ENCODE peak calls at places on chromosome 9, in five cellular contexts. O, B, V, H and N are unnamed samples.

GRCh38 chr9:107337676-107338590 is 54.9 kb downstream of the RAD23B start:
- DNase-seq in O (no peak), B (peak), V (no peak), H (no peak), N (no peak)

GRCh38 chr9:114919611-114920010 is 10.8 kb downstream of the TNFSF8 start:
- DNase-seq in O (no peak), B (no peak), V (no peak), H (no peak), N (no peak)

GRCh38 chr9:116741742-116742141 is 54.6 kb downstream of the TRIM32 start:
- DNase-seq in O (no peak), B (no peak), V (no peak), H (no peak), N (no peak)

GRCh38 chr9:120868339-120868675 is 8.7 kb downstream of the PHF19 start:
- DNase-seq in O (no peak), B (no peak), V (no peak), H (no peak), N (no peak)

GRCh38 chr9:68575821-68576220 is 35.1 kb upstream of the TMEM252 start:
- DNase-seq in O (no peak), B (no peak), V (no peak), H (no peak), N (no peak)

GRCh38 chr9:116656535-116656934 is 30.6 kb upstream of the TRIM32 start:
- DNase-seq in O (no peak), B (no peak), V (no peak), H (no peak), N (no peak)

GRCh38 chr9:130499804-130500263 is 55.1 kb downstream of the ASS1 start:
- DNase-seq in O (no peak), B (no peak), V (no peak), H (no peak), N (no peak)

GRCh38 chr9:11457809-11458785 is 845.3 kb upstream of the PTPRD start:
- DNase-seq in O (no peak), B (no peak), V (no peak), H (no peak), N (no peak)

GRCh38 chr9:135632823-135633222 is 6.5 kb downstream of the GLT6D1 start:
- DNase-seq in O (no peak), B (no peak), V (no peak), H (no peak), N (no peak)

GRCh38 chr9:18665947-18666346 is 192.0 kb downstream of the ADAMTSL1 start:
- DNase-seq in O (no peak), B (no peak), V (no peak), H (no peak), N (no peak)
- H3K27ac ChIP-seq in O (no peak), B (no peak), V (no peak), H (no peak), N (no peak)

GRCh38 chr9:108552459-108553040 is 303.2 kb downstream of the ACTL7B start:
- DNase-seq in O (no peak), B (no peak), V (no peak), H (no peak), N (no peak)
- H3K27ac ChIP-seq in O (no peak), B (no peak), V (peak), H (no peak), N (no peak)

GRCh38 chr9:35236692-35237091 is 74.9 kb downstream of the UNC13B start:
- DNase-seq in O (no peak), B (no peak), V (no peak), H (no peak), N (no peak)
- H3K27ac ChIP-seq in O (no peak), B (no peak), V (no peak), H (no peak), N (no peak)

DNA sequence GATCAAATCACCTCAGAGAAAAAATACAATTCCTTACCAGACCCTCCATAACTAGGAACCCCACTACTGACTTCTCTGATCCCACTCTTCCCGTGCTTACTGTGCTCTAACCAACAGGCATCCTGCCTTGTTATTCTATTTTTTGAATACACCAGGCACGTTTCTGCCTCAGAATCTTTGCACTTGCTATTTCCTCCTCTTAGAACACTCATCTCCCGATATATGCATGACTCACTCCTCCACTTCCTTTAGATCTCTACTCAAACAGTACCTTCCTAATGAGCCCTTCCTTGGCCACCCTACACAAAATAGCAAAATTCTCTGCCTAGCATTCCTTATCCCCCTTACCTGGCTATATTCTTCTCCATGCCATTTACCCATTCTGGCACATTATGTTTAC is 43.9 kb downstream of the MAPKAP1 start:
- DNase-seq in O (no peak), B (no peak), V (no peak), H (no peak), N (no peak)
- H3K27ac ChIP-seq in O (no peak), B (no peak), V (no peak), H (no peak), N (no peak)

DNA sequence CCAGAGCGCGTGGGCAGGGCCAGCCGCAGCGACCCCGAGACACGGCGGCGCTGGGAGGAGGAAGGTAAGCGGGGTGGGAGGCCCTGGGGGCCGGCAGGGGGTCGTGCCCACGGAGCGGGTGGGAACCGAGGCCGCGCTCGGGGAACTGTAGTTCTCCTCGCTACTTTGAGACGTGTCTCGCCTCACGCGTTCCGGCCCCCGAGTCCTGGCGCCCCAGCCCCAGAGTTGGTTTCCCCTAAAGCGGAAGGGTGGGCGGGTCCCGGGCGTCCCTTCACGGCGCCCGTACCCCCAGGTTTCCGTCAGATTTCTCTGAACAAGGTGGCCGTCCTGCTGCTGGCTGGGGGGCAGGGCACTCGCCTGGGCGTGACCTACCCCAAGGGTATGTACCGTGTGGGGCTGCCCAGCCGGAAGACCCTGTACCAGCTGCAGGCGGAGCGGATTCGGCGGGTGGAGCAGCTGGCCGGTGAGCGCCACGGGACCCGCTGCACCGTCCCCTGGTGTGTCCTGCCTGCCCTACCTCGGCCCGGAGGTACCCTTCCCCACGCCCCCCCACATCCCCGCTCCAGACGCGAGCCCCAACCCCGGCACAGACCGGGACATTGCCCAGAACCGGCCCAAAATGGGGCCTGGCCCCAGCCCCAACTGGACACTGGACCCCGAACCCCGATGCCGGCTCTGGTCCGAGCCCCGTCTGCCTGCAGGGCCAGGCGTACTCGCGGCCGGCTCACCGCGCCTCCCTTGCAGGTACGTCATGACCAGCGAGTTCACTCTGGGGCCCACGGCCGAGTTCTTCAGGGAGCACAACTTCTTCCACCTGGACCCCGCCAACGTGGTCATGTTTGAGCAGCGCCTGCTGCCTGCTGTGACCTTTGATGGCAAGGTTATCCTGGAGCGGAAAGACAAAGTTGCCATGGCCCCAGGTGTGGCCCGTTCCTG is 709 bp downstream of the UAP1L1 start:
- DNase-seq in O (peak), B (no peak), V (peak), H (no peak), N (no peak)
- H3K27ac ChIP-seq in O (peak), B (peak), V (no peak), H (peak), N (peak)